ENCODE peak calls at places on chromosomes 12 and 14, in six cellular contexts. W is thoracic aorta; N is suprapubic skin; J is heart right ventricle; I is CD8-positive, alpha-beta T cell; G is RWPE2. K is an unnamed sample.

GRCh38 chr14:29637406-29637805 is 290.2 kb downstream of the PRKD1 start:
- DNase-seq in W (no peak), N (no peak), J (no peak), I (no peak), G (no peak), K (peak)

GRCh38 chr14:80988742-80989429 is 33.5 kb downstream of the TSHR start:
- DNase-seq in W (no peak), N (no peak), J (no peak), I (no peak), G (no peak), K (no peak)

GRCh38 chr12:92943482-92944250 is 14.6 kb upstream of the EEA1 start:
- DNase-seq in W (no peak), N (no peak), J (no peak), I (no peak), G (no peak), K (no peak)

GRCh38 chr12:69642531-69642930 is 31.8 kb upstream of the LRRC10 start:
- DNase-seq in W (no peak), N (no peak), J (peak), I (no peak), G (no peak), K (no peak)

GRCh38 chr12:93363854-93364297 is 13.8 kb upstream of the NUDT4 start:
- DNase-seq in W (no peak), N (no peak), J (no peak), I (no peak), G (no peak), K (no peak)

GRCh38 chr12:22670762-22671161 is 45.8 kb downstream of the ETNK1 start:
- DNase-seq in W (no peak), N (no peak), J (no peak), I (no peak), G (no peak), K (no peak)

GRCh38 chr14:91573894-91574837 is 64.1 kb upstream of the PPP4R3A start:
- DNase-seq in W (peak), N (no peak), J (peak), I (peak), G (peak), K (peak)

GRCh38 chr12:75705749-75706719 is 194.6 kb upstream of the KRR1 start:
- DNase-seq in W (peak), N (no peak), J (peak), I (no peak), G (no peak), K (peak)

GRCh38 chr14:89598548-89599186 is 181.6 kb upstream of the FOXN3 start:
- DNase-seq in W (no peak), N (no peak), J (no peak), I (no peak), G (no peak), K (no peak)

GRCh38 chr12:127145929-127146789 is 1120.8 kb upstream of the TMEM132C start:
- DNase-seq in W (no peak), N (peak), J (peak), I (peak), G (no peak), K (peak)

GRCh38 chr12:49187184-49187583 is 1.7 kb downstream of the TUBA1A start:
- DNase-seq in W (peak), N (peak), J (peak), I (no peak), G (no peak), K (peak)

GRCh38 chr12:80211671-80212070 is 112.3 kb downstream of the OTOGL start:
- DNase-seq in W (no peak), N (no peak), J (no peak), I (no peak), G (no peak), K (no peak)

GRCh38 chr14:92549853-92550244 is 36.3 kb downstream of the RIN3 start:
- DNase-seq in W (peak), N (no peak), J (peak), I (no peak), G (no peak), K (no peak)

GRCh38 chr12:98465505-98465904 is 49.9 kb upstream of the TMPO start:
- DNase-seq in W (no peak), N (no peak), J (no peak), I (no peak), G (no peak), K (no peak)

GRCh38 chr12:131572626-131573025 is 138.3 kb upstream of the SFSWAP start:
- DNase-seq in W (no peak), N (no peak), J (no peak), I (no peak), G (no peak), K (no peak)

GRCh38 chr14:55650992-55651391 is 71.0 kb downstream of the KTN1 start:
- DNase-seq in W (no peak), N (no peak), J (no peak), I (no peak), G (no peak), K (no peak)

GRCh38 chr12:26434299-26434915 is 239.0 kb downstream of the SSPN start:
- DNase-seq in W (no peak), N (no peak), J (no peak), I (no peak), G (no peak), K (no peak)

GRCh38 chr12:100706029-100706428 is 88.5 kb upstream of the ANO4 start:
- DNase-seq in W (no peak), N (no peak), J (no peak), I (no peak), G (peak), K (no peak)

GRCh38 chr14:99120147-99121026 is 151.6 kb downstream of the BCL11B start:
- DNase-seq in W (no peak), N (no peak), J (no peak), I (no peak), G (no peak), K (no peak)

GRCh38 chr14:99774526-99775307 is 18.5 kb upstream of the EML1 start:
- DNase-seq in W (no peak), N (no peak), J (peak), I (no peak), G (no peak), K (no peak)

GRCh38 chr14:81315344-81315743 is 84.8 kb downstream of the STON2 start:
- DNase-seq in W (no peak), N (no peak), J (no peak), I (no peak), G (no peak), K (no peak)

GRCh38 chr12:129887047-129887568 is 16.7 kb downstream of the TMEM132D start:
- DNase-seq in W (no peak), N (no peak), J (no peak), I (no peak), G (no peak), K (no peak)

GRCh38 chr12:14263742-14264141 is 101.7 kb upstream of the ATF7IP start:
- DNase-seq in W (no peak), N (no peak), J (no peak), I (no peak), G (no peak), K (no peak)

DNA sequence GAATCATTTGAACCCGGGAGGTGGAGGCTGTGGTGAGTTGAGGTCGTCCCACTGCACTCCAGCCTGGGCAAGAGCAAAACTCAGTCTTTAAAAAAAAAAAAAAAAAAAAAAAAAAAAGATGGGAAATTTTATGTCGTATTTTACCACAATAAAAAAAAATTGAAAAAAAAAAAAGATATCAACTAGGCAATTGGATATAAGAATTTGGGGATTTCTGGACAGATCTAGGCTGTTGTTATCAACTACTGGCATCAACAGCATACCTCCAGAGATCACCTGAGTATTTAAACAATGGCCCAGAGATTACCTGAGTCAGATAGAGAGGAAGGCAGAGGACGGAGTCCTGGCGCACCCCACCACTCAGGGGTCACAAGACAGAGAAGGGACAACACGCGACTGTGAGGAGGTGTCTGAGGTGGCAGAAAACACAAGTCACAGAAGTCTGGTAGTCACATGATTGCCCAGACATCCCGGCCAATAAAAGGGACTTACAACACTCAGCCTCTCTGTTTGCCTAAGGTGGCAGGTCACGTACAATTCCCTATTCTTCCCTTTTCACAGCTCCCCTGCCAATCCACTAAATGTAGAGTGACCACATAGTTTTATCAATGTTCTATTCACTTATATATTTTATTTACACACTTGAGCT is 1.8 kb downstream of the SPRING1 start:
- DNase-seq in W (no peak), N (peak), J (no peak), I (no peak), G (no peak), K (no peak)
- H3K27ac ChIP-seq in W (no peak), N (no peak), J (no peak), I (no peak), G (no peak), K (no peak)

GRCh38 chr12:46364300-46364696 is 8.3 kb downstream of the SLC38A2 start:
- DNase-seq in W (no peak), N (no peak), J (no peak), I (no peak), G (no peak), K (no peak)

GRCh38 chr12:46363582-46364299 is 8.8 kb downstream of the SLC38A2 start:
- DNase-seq in W (no peak), N (no peak), J (no peak), I (no peak), G (no peak), K (no peak)

GRCh38 chr12:46364777-46365580 is 7.6 kb downstream of the SLC38A2 start:
- DNase-seq in W (peak), N (no peak), J (no peak), I (no peak), G (no peak), K (peak)

GRCh38 chr12:46361667-46362034 is 10.9 kb downstream of the SLC38A2 start:
- DNase-seq in W (no peak), N (no peak), J (no peak), I (no peak), G (no peak), K (no peak)

DNA sequence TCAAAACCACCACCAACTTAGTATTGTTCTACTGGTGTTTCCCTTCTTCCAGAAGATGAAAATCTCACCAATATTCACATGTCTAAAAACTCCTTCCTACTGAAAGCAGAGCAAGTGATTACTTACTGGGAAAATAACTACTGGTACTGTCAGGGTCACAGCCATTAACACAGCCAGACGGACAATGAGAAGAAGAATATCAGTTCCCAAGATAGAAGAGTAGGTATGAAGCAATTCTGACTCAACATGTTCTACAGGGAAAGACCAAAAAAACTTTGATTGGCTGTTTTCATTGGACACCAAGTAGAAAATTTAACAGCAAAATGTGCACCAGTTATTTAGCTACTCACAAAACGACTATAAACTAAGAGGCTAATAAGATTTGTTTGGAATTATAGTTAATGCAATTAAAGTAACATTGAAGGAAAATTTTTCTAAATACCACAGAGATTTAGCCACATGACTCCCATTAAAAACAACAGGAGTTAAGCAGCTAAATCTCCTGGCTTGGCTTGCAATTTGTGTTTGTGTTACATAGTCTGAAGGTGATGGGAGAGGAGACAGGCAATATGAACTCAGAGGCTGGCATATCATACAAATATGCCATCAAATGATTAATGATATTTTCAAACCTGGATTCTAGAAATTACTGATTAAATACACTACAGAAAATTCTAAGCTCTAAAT is 9.5 kb downstream of the SLC38A2 start:
- DNase-seq in W (no peak), N (no peak), J (no peak), I (no peak), G (no peak), K (no peak)
- H3K27ac ChIP-seq in W (no peak), N (no peak), J (no peak), I (no peak), G (peak), K (no peak)

DNA sequence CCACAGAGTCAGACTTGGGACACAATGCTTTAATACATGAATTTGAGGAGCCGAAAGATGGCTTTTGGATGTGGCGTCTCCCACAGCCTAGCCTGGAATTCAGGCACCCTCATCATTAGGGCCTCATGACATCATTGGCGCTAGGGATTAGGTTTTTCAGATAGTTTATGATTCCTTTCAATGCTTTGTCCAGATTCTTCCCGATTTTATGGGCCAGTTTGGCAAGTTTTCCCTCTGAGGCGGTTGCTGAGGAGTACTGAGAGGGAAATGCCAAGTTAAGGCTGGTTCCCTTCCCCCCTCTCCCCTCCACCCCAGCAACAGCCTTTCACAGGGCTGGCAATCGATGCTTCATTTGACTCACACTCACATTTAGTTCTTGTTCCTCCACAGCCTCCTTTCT is 19.7 kb upstream of the PPP1R1A start:
- DNase-seq in W (no peak), N (peak), J (no peak), I (no peak), G (no peak), K (no peak)
- H3K27ac ChIP-seq in W (no peak), N (no peak), J (no peak), I (no peak), G (no peak), K (no peak)

GRCh38 chr12:57754411-57755193 is at the start of gene MARCHF9:
- DNase-seq in W (no peak), N (no peak), J (peak), I (peak), G (peak), K (peak)
- H3K27ac ChIP-seq in W (no peak), N (peak), J (peak), I (peak), G (peak), K (peak)

GRCh38 chr14:23389396-23389795 is 12.6 kb downstream of the CMTM5 start:
- DNase-seq in W (no peak), N (no peak), J (no peak), I (no peak), G (no peak), K (no peak)
- H3K27ac ChIP-seq in W (no peak), N (no peak), J (no peak), I (no peak), G (no peak), K (no peak)

K was measured in caudate nucleus.